ENCODE peak calls at places on chromosomes 6 and 20, in six cellular contexts. L is adrenal gland, H is WERI-Rb-1, J is endodermal cell, X is colonic mucosa, G is heart left ventricle. F is an unnamed sample.

GRCh38 chr20:24337074-24337473 is 132.4 kb upstream of the SYNDIG1 start:
- DNase-seq in J (no peak), G (no peak), X (no peak), L (no peak), H (no peak), F (no peak)

GRCh38 chr20:22579711-22580697 is 4.4 kb downstream of the FOXA2 start:
- DNase-seq in X (peak), L (no peak), J (peak), G (no peak), H (no peak), F (peak)

GRCh38 chr6:44699851-44700250 is 312.3 kb downstream of the CDC5L start:
- DNase-seq in G (no peak), H (no peak), L (no peak), X (no peak), J (no peak), F (no peak)

GRCh38 chr20:25486377-25486776 is 78.9 kb downstream of the GINS1 start:
- DNase-seq in J (no peak), X (no peak), H (peak), L (no peak), G (peak), F (no peak)

GRCh38 chr20:37383229-37383989 is 37.5 kb downstream of the SRC start:
- DNase-seq in G (no peak), J (peak), L (peak), H (no peak), X (no peak), F (no peak)

GRCh38 chr6:138622967-138623366 is 123.7 kb upstream of the NHSL1 start:
- DNase-seq in J (no peak), X (no peak), H (no peak), G (no peak), L (no peak), F (no peak)

GRCh38 chr20:51972031-51972430 is 169.7 kb upstream of the SALL4 start:
- DNase-seq in H (no peak), G (no peak), X (no peak), L (no peak), J (no peak), F (no peak)

GRCh38 chr20:50982372-50982771 is 23.8 kb downstream of the MOCS3 start:
- DNase-seq in H (no peak), G (no peak), L (no peak), J (no peak), X (peak), F (peak)

DNA sequence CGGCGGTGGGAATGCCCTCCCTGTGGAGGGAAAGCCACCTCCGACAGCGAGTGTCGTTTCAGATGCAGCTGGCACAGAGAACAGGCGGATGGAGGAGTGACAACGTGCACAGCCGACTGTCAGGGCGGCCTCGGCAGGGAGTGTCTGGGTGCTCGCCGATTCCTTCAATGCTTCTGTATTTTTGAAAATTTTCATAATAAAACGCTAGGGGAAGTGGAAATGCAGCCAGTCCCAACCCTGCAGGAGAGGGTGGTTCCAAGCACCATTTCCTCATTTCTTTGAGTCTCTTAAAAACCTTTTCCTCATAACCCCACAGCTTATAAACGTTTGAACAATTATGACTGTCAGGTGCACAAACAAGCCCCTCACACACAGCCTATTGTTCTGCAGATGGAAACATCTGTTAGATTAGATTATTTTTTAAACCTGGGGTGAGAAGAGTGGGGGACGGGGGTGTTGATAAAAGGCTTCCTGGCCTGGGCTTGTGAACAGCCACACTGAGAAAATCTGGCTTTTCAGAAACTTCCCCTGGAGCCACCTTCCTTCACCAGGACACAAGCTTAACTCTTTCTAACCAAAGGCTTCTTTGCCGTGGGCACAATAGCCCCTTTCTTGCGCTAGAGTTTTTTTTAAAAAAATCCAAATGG is 228.9 kb downstream of the ANKRD60 start:
- DNase-seq in G (peak), J (peak), X (peak), L (peak), H (no peak), F (peak)
- TF ChIP-seq CTCF in G (no peak), J (no peak), X (no peak), L (no peak), H (no peak), F (no peak)

GRCh38 chr6:128256100-128256499 is 264.3 kb downstream of the PTPRK start:
- DNase-seq in G (no peak), X (no peak), H (no peak), L (no peak), J (no peak), F (no peak)

GRCh38 chr6:128259735-128260685 is 260.4 kb downstream of the PTPRK start:
- DNase-seq in H (no peak), X (no peak), G (no peak), L (no peak), J (no peak), F (no peak)

GRCh38 chr6:128259036-128259734 is 261.2 kb downstream of the PTPRK start:
- DNase-seq in L (no peak), X (no peak), G (no peak), H (no peak), J (no peak), F (no peak)
- H3K27ac ChIP-seq in L (no peak), X (no peak), G (no peak), H (no peak), J (no peak), F (no peak)

GRCh38 chr6:117776441-117776840 is 101.2 kb downstream of the NUS1 start:
- DNase-seq in L (no peak), H (no peak), G (no peak), J (no peak), X (no peak), F (no peak)
- TF ChIP-seq CTCF in L (no peak), H (peak), G (no peak), J (peak), X (no peak), F (no peak)

DNA sequence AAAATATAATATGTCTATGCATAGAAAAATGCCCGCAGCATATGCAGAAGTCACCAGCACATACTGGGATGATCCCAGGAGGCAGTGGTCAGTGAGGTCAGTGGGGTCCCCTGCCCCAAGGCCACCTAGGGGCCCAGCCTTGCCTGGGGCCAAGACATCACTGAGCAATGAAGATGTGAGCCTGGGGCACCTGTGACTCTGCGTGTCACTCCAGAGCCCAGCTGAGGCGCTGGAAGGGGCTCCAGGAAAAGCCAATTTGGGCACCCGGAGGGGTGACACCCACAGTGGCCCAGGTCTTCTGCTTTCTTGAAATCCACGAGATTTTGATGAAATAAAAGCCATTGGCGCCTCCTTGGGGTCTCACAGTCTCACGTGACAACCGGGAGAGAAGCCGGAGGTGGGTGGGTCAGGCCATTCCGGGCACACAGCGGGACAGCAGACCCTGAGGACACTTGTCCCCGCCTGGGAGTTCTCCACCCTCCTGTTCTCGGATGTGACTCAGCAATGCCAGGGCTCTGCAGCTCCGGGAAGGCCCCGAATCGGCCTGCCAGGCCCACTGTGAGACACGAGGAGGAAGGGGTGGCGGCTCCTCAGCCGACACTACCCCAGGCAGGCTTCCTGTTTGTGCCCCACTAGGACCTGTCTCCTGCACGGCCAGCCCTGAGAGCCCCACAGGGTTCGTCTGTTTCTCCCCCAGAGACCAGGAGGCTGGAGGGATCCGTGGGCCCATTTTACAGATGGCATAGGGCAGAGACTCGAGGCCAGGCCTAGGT is 24.4 kb upstream of the SLCO4A1 start:
- DNase-seq in J (no peak), H (no peak), G (peak), L (peak), X (no peak), F (peak)
- H3K27ac ChIP-seq in J (no peak), H (no peak), G (peak), L (peak), X (no peak), F (peak)

GRCh38 chr6:157386023-157386422 is 5.0 kb downstream of the ZDHHC14 start:
- DNase-seq in J (no peak), L (no peak), G (no peak), H (no peak), X (no peak), F (no peak)
- TF ChIP-seq CTCF in J (no peak), L (no peak), G (no peak), H (no peak), X (no peak), F (no peak)